ENCODE peak calls at places on chromosomes 4 and X, in nine cellular contexts. J is CD4-positive, alpha-beta memory T cell; Y is GM23248; X is A172; P is fibroblast of the aortic adventitia; W is RWPE1; M is lung; G is NCI-H460; V is A549. Q is an unnamed sample.

GRCh38 chr4:13496605-13497004 is 12.5 kb upstream of the RAB28 start:
- DNase-seq in G (no peak), P (no peak), M (no peak), X (no peak), W (no peak), Y (no peak), J (no peak), V (no peak), Q (no peak)

GRCh38 chr4:37383579-37384229 is 139.2 kb downstream of the NWD2 start:
- DNase-seq in G (peak), P (peak), W (peak), X (peak), V (peak), M (no peak), J (no peak), Y (peak), Q (no peak)

GRCh38 chr4:101304916-101305315 is 42.4 kb downstream of the PPP3CA start:
- DNase-seq in X (peak), M (no peak), V (no peak), W (no peak), P (peak), J (no peak), G (peak), Y (peak), Q (no peak)

GRCh38 chr4:153573881-153574807 is 108.0 kb downstream of the TMEM131L start:
- DNase-seq in W (peak), Y (peak), M (peak), G (peak), P (peak), X (peak), V (peak), J (peak), Q (no peak)

GRCh38 chr4:60201052-60201673 is 999.0 kb upstream of the ADGRL3 start:
- DNase-seq in M (peak), Y (peak), W (peak), V (peak), X (peak), P (peak), J (no peak), G (peak), Q (no peak)

GRCh38 chr4:18020145-18020670 is 1.3 kb downstream of the LCORL start:
- DNase-seq in M (no peak), Y (peak), V (no peak), X (peak), J (peak), W (no peak), G (no peak), P (peak), Q (peak)

GRCh38 chr4:149754526-149754925 is 61.1 kb downstream of the IQCM start:
- DNase-seq in X (peak), Y (peak), M (no peak), J (no peak), G (no peak), W (no peak), V (no peak), P (peak), Q (no peak)

GRCh38 chrX:37986893-37987292 is 19.5 kb upstream of the SYTL5 start:
- DNase-seq in W (no peak), Y (peak), V (no peak), P (peak), J (no peak), M (no peak), G (no peak), X (peak), Q (no peak)

GRCh38 chr4:11625206-11625605 is 196.5 kb upstream of the HS3ST1 start:
- DNase-seq in P (no peak), M (no peak), X (no peak), W (no peak), Y (no peak), G (no peak), V (no peak), J (no peak), Q (no peak)

GRCh38 chr4:105808459-105809041 is 86.7 kb upstream of the NPNT start:
- DNase-seq in M (no peak), J (no peak), G (peak), X (peak), P (peak), V (peak), W (peak), Y (peak), Q (no peak)

GRCh38 chrX:153477039-153477438 is 6.7 kb upstream of the HAUS7 start:
- DNase-seq in X (peak), G (no peak), Y (peak), J (no peak), M (no peak), P (peak), V (no peak), W (peak), Q (no peak)

GRCh38 chr4:56843421-56843899 is 22.0 kb upstream of the SPINK2 start:
- DNase-seq in X (no peak), J (no peak), Y (peak), W (no peak), G (no peak), P (no peak), V (no peak), M (peak), Q (no peak)

Q was measured in cerebellum.